ENCODE peak calls at places on chromosomes 1 and 21, in six cellular contexts. One of them, this sample, is unnamed.

GRCh38 chr1:9628541-9629444 is 22.7 kb upstream of the PIK3CD start:
- DNase-seq in cardiac fibroblast: no peak
- DNase-seq in PC-3: no peak
- DNase-seq in body of pancreas: no peak
- DNase-seq in heart right ventricle: no peak
- DNase-seq in RWPE1: no peak
- DNase-seq in this sample: no peak

GRCh38 chr21:45551316-45551715 is 9.1 kb upstream of the SLC19A1 start:
- DNase-seq in cardiac fibroblast: peak
- DNase-seq in heart right ventricle: no peak
- DNase-seq in RWPE1: peak
- DNase-seq in body of pancreas: peak
- DNase-seq in PC-3: peak
- DNase-seq in this sample: no peak

GRCh38 chr1:72285074-72285425 is 2.7 kb upstream of the NEGR1 start:
- DNase-seq in heart right ventricle: no peak
- DNase-seq in cardiac fibroblast: no peak
- DNase-seq in RWPE1: no peak
- DNase-seq in body of pancreas: no peak
- DNase-seq in PC-3: no peak
- DNase-seq in this sample: peak

GRCh38 chr1:154434346-154435075 is 29.4 kb downstream of the IL6R start:
- DNase-seq in PC-3: no peak
- DNase-seq in body of pancreas: peak
- DNase-seq in RWPE1: no peak
- DNase-seq in cardiac fibroblast: peak
- DNase-seq in heart right ventricle: peak
- DNase-seq in this sample: no peak

GRCh38 chr21:45867671-45868081 is 113.9 kb upstream of the COL6A1 start:
- DNase-seq in cardiac fibroblast: no peak
- DNase-seq in body of pancreas: no peak
- DNase-seq in PC-3: no peak
- DNase-seq in RWPE1: no peak
- DNase-seq in heart right ventricle: no peak
- DNase-seq in this sample: no peak

GRCh38 chr1:209883341-209883971 is 54.6 kb upstream of the SYT14 start:
- DNase-seq in cardiac fibroblast: peak
- DNase-seq in RWPE1: no peak
- DNase-seq in body of pancreas: no peak
- DNase-seq in PC-3: peak
- DNase-seq in heart right ventricle: no peak
- DNase-seq in this sample: peak

GRCh38 chr1:109634771-109635750 is 15.4 kb downstream of the AMPD2 start:
- DNase-seq in body of pancreas: no peak
- DNase-seq in heart right ventricle: no peak
- DNase-seq in PC-3: no peak
- DNase-seq in cardiac fibroblast: no peak
- DNase-seq in RWPE1: no peak
- DNase-seq in this sample: no peak

GRCh38 chr1:54715493-54716298 is at the start of gene TTC4:
- DNase-seq in RWPE1: peak
- DNase-seq in body of pancreas: peak
- DNase-seq in heart right ventricle: peak
- DNase-seq in PC-3: peak
- DNase-seq in cardiac fibroblast: peak
- DNase-seq in this sample: peak

GRCh38 chr1:113252166-113252565 is 138.1 kb upstream of the MAGI3 start:
- DNase-seq in body of pancreas: no peak
- DNase-seq in heart right ventricle: no peak
- DNase-seq in PC-3: no peak
- DNase-seq in cardiac fibroblast: no peak
- DNase-seq in RWPE1: no peak
- DNase-seq in this sample: no peak

GRCh38 chr1:156623946-156624813 is 5.0 kb downstream of the HAPLN2 start:
- DNase-seq in PC-3: peak
- DNase-seq in cardiac fibroblast: peak
- DNase-seq in body of pancreas: peak
- DNase-seq in RWPE1: no peak
- DNase-seq in heart right ventricle: peak
- DNase-seq in this sample: no peak

GRCh38 chr1:33641099-33641830 is 168.8 kb downstream of the ZSCAN20 start:
- DNase-seq in PC-3: peak
- DNase-seq in cardiac fibroblast: peak
- DNase-seq in RWPE1: peak
- DNase-seq in heart right ventricle: no peak
- DNase-seq in body of pancreas: no peak
- DNase-seq in this sample: peak

GRCh38 chr1:156004843-156005593 is 15.7 kb downstream of the SSR2 start:
- DNase-seq in body of pancreas: no peak
- DNase-seq in cardiac fibroblast: no peak
- DNase-seq in RWPE1: no peak
- DNase-seq in heart right ventricle: no peak
- DNase-seq in PC-3: no peak
- DNase-seq in this sample: no peak

GRCh38 chr1:200242379-200243041 is 167.3 kb downstream of the ZNF281 start:
- DNase-seq in PC-3: no peak
- DNase-seq in heart right ventricle: peak
- DNase-seq in body of pancreas: no peak
- DNase-seq in cardiac fibroblast: peak
- DNase-seq in RWPE1: no peak
- DNase-seq in this sample: no peak

GRCh38 chr1:57132993-57133614 is 167.3 kb upstream of the C8B start:
- DNase-seq in heart right ventricle: no peak
- DNase-seq in RWPE1: no peak
- DNase-seq in cardiac fibroblast: peak
- DNase-seq in body of pancreas: no peak
- DNase-seq in PC-3: no peak
- DNase-seq in this sample: no peak

GRCh38 chr1:208599063-208599462 is 354.9 kb upstream of the PLXNA2 start:
- DNase-seq in cardiac fibroblast: no peak
- DNase-seq in heart right ventricle: no peak
- DNase-seq in RWPE1: no peak
- DNase-seq in body of pancreas: no peak
- DNase-seq in PC-3: no peak
- DNase-seq in this sample: no peak

GRCh38 chr1:217379338-217379737 is 251.6 kb downstream of the GPATCH2 start:
- DNase-seq in heart right ventricle: no peak
- DNase-seq in RWPE1: no peak
- DNase-seq in cardiac fibroblast: no peak
- DNase-seq in body of pancreas: no peak
- DNase-seq in PC-3: peak
- DNase-seq in this sample: no peak

GRCh38 chr1:87515781-87516180 is 187.1 kb downstream of the LMO4 start:
- DNase-seq in RWPE1: no peak
- DNase-seq in heart right ventricle: no peak
- DNase-seq in PC-3: no peak
- DNase-seq in cardiac fibroblast: no peak
- DNase-seq in body of pancreas: no peak
- DNase-seq in this sample: peak

GRCh38 chr1:67874501-67875111 is 41.3 kb upstream of the GNG12 start:
- DNase-seq in RWPE1: no peak
- DNase-seq in cardiac fibroblast: no peak
- DNase-seq in body of pancreas: no peak
- DNase-seq in heart right ventricle: no peak
- DNase-seq in PC-3: no peak
- DNase-seq in this sample: no peak

GRCh38 chr1:63643926-63644325 is 50.7 kb downstream of the PGM1 start:
- DNase-seq in PC-3: no peak
- DNase-seq in body of pancreas: peak
- DNase-seq in heart right ventricle: peak
- DNase-seq in cardiac fibroblast: no peak
- DNase-seq in RWPE1: no peak
- DNase-seq in this sample: no peak

GRCh38 chr1:119686661-119687060 is 25.1 kb upstream of the PHGDH start:
- DNase-seq in PC-3: peak
- DNase-seq in cardiac fibroblast: no peak
- DNase-seq in RWPE1: peak
- DNase-seq in body of pancreas: peak
- DNase-seq in heart right ventricle: no peak
- DNase-seq in this sample: no peak

GRCh38 chr1:26351591-26352337 is 2.2 kb downstream of the CRYBG2 start:
- DNase-seq in heart right ventricle: no peak
- DNase-seq in body of pancreas: no peak
- DNase-seq in RWPE1: peak
- DNase-seq in PC-3: peak
- DNase-seq in cardiac fibroblast: peak
- DNase-seq in this sample: peak

GRCh38 chr1:119948342-119949214 is 52.3 kb upstream of the ADAM30 start:
- DNase-seq in cardiac fibroblast: peak
- DNase-seq in heart right ventricle: peak
- DNase-seq in body of pancreas: peak
- DNase-seq in RWPE1: peak
- DNase-seq in PC-3: peak
- DNase-seq in this sample: peak

GRCh38 chr1:91804546-91805023 is 81.4 kb downstream of the TGFBR3 start:
- DNase-seq in RWPE1: peak
- DNase-seq in body of pancreas: no peak
- DNase-seq in PC-3: peak
- DNase-seq in heart right ventricle: no peak
- DNase-seq in cardiac fibroblast: peak
- DNase-seq in this sample: peak

GRCh38 chr21:45020629-45021427 is 53.6 kb upstream of the ADARB1 start:
- DNase-seq in RWPE1: no peak
- DNase-seq in PC-3: no peak
- DNase-seq in body of pancreas: peak
- DNase-seq in cardiac fibroblast: no peak
- DNase-seq in heart right ventricle: no peak
- DNase-seq in this sample: no peak

GRCh38 chr1:232280910-232281309 is 349.0 kb downstream of the SIPA1L2 start:
- DNase-seq in heart right ventricle: no peak
- DNase-seq in body of pancreas: no peak
- DNase-seq in PC-3: no peak
- DNase-seq in cardiac fibroblast: no peak
- DNase-seq in RWPE1: no peak
- DNase-seq in this sample: no peak

GRCh38 chr1:191714810-191715209 is 443.5 kb upstream of the RGS18 start:
- DNase-seq in body of pancreas: no peak
- DNase-seq in heart right ventricle: no peak
- DNase-seq in cardiac fibroblast: no peak
- DNase-seq in RWPE1: no peak
- DNase-seq in PC-3: no peak
- DNase-seq in this sample: no peak

GRCh38 chr1:176055398-176055797 is 151.7 kb downstream of the COP1 start:
- DNase-seq in cardiac fibroblast: no peak
- DNase-seq in PC-3: no peak
- DNase-seq in body of pancreas: no peak
- DNase-seq in RWPE1: no peak
- DNase-seq in heart right ventricle: no peak
- DNase-seq in this sample: no peak
- TF ChIP-seq CTCF in cardiac fibroblast: no peak
- TF ChIP-seq CTCF in PC-3: no peak
- TF ChIP-seq CTCF in body of pancreas: no peak
- TF ChIP-seq CTCF in RWPE1: no peak
- TF ChIP-seq CTCF in heart right ventricle: no peak
- TF ChIP-seq CTCF in this sample: no peak

DNA sequence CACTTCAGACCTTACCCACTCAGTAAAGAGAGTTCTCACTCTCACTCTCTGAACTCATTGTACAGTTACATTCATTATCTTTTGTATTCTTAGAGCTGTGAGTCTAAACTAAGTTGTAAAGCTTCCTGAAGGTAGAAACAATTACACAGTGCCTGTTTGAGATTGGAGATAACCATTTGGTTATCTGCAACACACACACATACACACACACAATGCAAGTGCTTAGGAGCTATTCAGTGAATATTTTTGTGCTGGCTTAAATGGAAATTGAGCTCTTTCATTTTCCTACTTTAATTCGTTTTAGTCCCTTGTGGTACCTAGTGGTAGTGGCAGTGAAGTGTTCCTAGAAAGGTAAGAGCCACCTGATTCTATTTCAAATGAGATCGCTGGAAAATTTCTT is 19.9 kb downstream of the KPNA6 start:
- DNase-seq in heart right ventricle: no peak
- DNase-seq in cardiac fibroblast: no peak
- DNase-seq in PC-3: no peak
- DNase-seq in body of pancreas: no peak
- DNase-seq in RWPE1: no peak
- DNase-seq in this sample: no peak
- TF ChIP-seq CTCF in heart right ventricle: no peak
- TF ChIP-seq CTCF in cardiac fibroblast: peak
- TF ChIP-seq CTCF in PC-3: peak
- TF ChIP-seq CTCF in body of pancreas: no peak
- TF ChIP-seq CTCF in RWPE1: no peak
- TF ChIP-seq CTCF in this sample: no peak

GRCh38 chr1:27644369-27645070 is 9.5 kb upstream of the FGR start:
- DNase-seq in cardiac fibroblast: no peak
- DNase-seq in body of pancreas: no peak
- DNase-seq in PC-3: no peak
- DNase-seq in heart right ventricle: no peak
- DNase-seq in RWPE1: no peak
- DNase-seq in this sample: no peak
- TF ChIP-seq CTCF in cardiac fibroblast: no peak
- TF ChIP-seq CTCF in body of pancreas: no peak
- TF ChIP-seq CTCF in PC-3: no peak
- TF ChIP-seq CTCF in heart right ventricle: no peak
- TF ChIP-seq CTCF in RWPE1: no peak
- TF ChIP-seq CTCF in this sample: no peak

GRCh38 chr1:3440711-3441389 is 13.6 kb upstream of the ARHGEF16 start:
- DNase-seq in RWPE1: no peak
- DNase-seq in body of pancreas: no peak
- DNase-seq in cardiac fibroblast: no peak
- DNase-seq in heart right ventricle: no peak
- DNase-seq in PC-3: no peak
- DNase-seq in this sample: no peak

GRCh38 chr1:3442331-3442730 is 12.1 kb upstream of the ARHGEF16 start:
- DNase-seq in RWPE1: no peak
- DNase-seq in cardiac fibroblast: no peak
- DNase-seq in heart right ventricle: no peak
- DNase-seq in body of pancreas: no peak
- DNase-seq in PC-3: no peak
- DNase-seq in this sample: no peak

GRCh38 chr1:3441449-3441848 is 13.0 kb upstream of the ARHGEF16 start:
- DNase-seq in PC-3: no peak
- DNase-seq in RWPE1: no peak
- DNase-seq in cardiac fibroblast: no peak
- DNase-seq in heart right ventricle: no peak
- DNase-seq in body of pancreas: no peak
- DNase-seq in this sample: no peak

GRCh38 chr1:3442901-3443300 is 11.6 kb upstream of the ARHGEF16 start:
- DNase-seq in RWPE1: no peak
- DNase-seq in cardiac fibroblast: no peak
- DNase-seq in PC-3: no peak
- DNase-seq in heart right ventricle: no peak
- DNase-seq in body of pancreas: no peak
- DNase-seq in this sample: no peak

GRCh38 chr1:3441880-3442279 is 12.6 kb upstream of the ARHGEF16 start:
- DNase-seq in RWPE1: no peak
- DNase-seq in heart right ventricle: no peak
- DNase-seq in body of pancreas: no peak
- DNase-seq in PC-3: no peak
- DNase-seq in cardiac fibroblast: no peak
- DNase-seq in this sample: no peak
- TF ChIP-seq CTCF in RWPE1: no peak
- TF ChIP-seq CTCF in heart right ventricle: no peak
- TF ChIP-seq CTCF in body of pancreas: no peak
- TF ChIP-seq CTCF in PC-3: no peak
- TF ChIP-seq CTCF in cardiac fibroblast: no peak
- TF ChIP-seq CTCF in this sample: no peak